ENCODE peak calls at places on chromosomes 5 and 9, in eight cellular contexts. P is testis, C is brain microvascular endothelial cell, X is left ventricle myocardium inferior, Y is Panc1, R is heart right ventricle, O is HCT116, B is A549. A is an unnamed sample.

GRCh38 chr9:113359385-113359784 is 10.0 kb downstream of the BSPRY start:
- DNase-seq in P (no peak), C (no peak), X (no peak), Y (no peak), R (no peak), O (no peak), B (no peak), A (no peak)

GRCh38 chr9:29213374-29214161 is 1640.3 kb upstream of the C9orf72 start:
- DNase-seq in P (peak), C (no peak), X (no peak), Y (no peak), R (no peak), O (no peak), B (peak), A (no peak)

GRCh38 chr9:102967979-102968378 is 27.2 kb upstream of the CYLC2 start:
- DNase-seq in P (no peak), C (no peak), X (no peak), Y (no peak), R (no peak), O (no peak), B (no peak), A (no peak)

GRCh38 chr9:121073038-121073437 is 1.7 kb upstream of the CNTRL start:
- DNase-seq in P (peak), C (no peak), X (peak), Y (peak), R (peak), O (no peak), B (no peak), A (no peak)

GRCh38 chr9:17600962-17601593 is 22.2 kb downstream of the SH3GL2 start:
- DNase-seq in P (no peak), C (no peak), X (no peak), Y (no peak), R (no peak), O (no peak), B (no peak), A (peak)

GRCh38 chr5:69502375-69503143 is 10.0 kb downstream of the OCLN start:
- DNase-seq in P (no peak), C (peak), X (no peak), Y (no peak), R (no peak), O (no peak), B (no peak), A (peak)

GRCh38 chr9:132474253-132474652 is 64.2 kb downstream of the CFAP77 start:
- DNase-seq in P (no peak), C (peak), X (no peak), Y (no peak), R (no peak), O (no peak), B (no peak), A (no peak)

GRCh38 chr9:19894975-19895374 is 106.1 kb upstream of the SLC24A2 start:
- DNase-seq in P (no peak), C (peak), X (no peak), Y (no peak), R (no peak), O (no peak), B (no peak), A (peak)

GRCh38 chr5:167802755-167803431 is 488.6 kb upstream of the WWC1 start:
- DNase-seq in P (no peak), C (no peak), X (no peak), Y (no peak), R (no peak), O (no peak), B (no peak), A (no peak)

GRCh38 chr9:111597852-111598729 is 1.4 kb downstream of the PTGR1 start:
- DNase-seq in P (peak), C (peak), X (peak), Y (no peak), R (peak), O (peak), B (peak), A (no peak)

GRCh38 chr9:12680341-12680740 is 12.8 kb upstream of the TYRP1 start:
- DNase-seq in P (no peak), C (no peak), X (no peak), Y (no peak), R (no peak), O (no peak), B (no peak), A (no peak)

GRCh38 chr9:6584881-6585597 is 60.5 kb downstream of the GLDC start:
- DNase-seq in P (no peak), C (no peak), X (no peak), Y (no peak), R (no peak), O (peak), B (peak), A (no peak)

GRCh38 chr9:109411818-109412352 is 86.2 kb downstream of the PTPN3 start:
- DNase-seq in P (peak), C (peak), X (no peak), Y (peak), R (no peak), O (no peak), B (peak), A (peak)

GRCh38 chr9:13568851-13569618 is 289.5 kb upstream of the MPDZ start:
- DNase-seq in P (no peak), C (no peak), X (peak), Y (no peak), R (peak), O (no peak), B (no peak), A (no peak)

GRCh38 chr9:128912270-128912853 is 8.4 kb upstream of the PHYHD1 start:
- DNase-seq in P (no peak), C (peak), X (no peak), Y (no peak), R (no peak), O (peak), B (peak), A (peak)

GRCh38 chr9:95107976-95108375 is 209.5 kb downstream of the FANCC start:
- DNase-seq in P (no peak), C (no peak), X (no peak), Y (no peak), R (no peak), O (no peak), B (no peak), A (no peak)

GRCh38 chr9:76880210-76880609 is 25.7 kb downstream of the PRUNE2 start:
- DNase-seq in P (no peak), C (no peak), X (no peak), Y (no peak), R (no peak), O (no peak), B (no peak), A (no peak)

GRCh38 chr5:32258406-32258805 is 54.3 kb downstream of the MTMR12 start:
- DNase-seq in P (peak), C (no peak), X (no peak), Y (no peak), R (no peak), O (no peak), B (no peak), A (no peak)

GRCh38 chr5:52727568-52727967 is 60.1 kb upstream of the ITGA1 start:
- DNase-seq in P (no peak), C (peak), X (peak), Y (no peak), R (peak), O (no peak), B (no peak), A (no peak)

GRCh38 chr5:57735754-57736153 is 253.1 kb upstream of the ACTBL2 start:
- DNase-seq in P (no peak), C (peak), X (no peak), Y (peak), R (no peak), O (peak), B (peak), A (peak)

GRCh38 chr5:160694896-160695295 is 157.1 kb downstream of the ATP10B start:
- DNase-seq in P (no peak), C (no peak), X (no peak), Y (no peak), R (no peak), O (no peak), B (no peak), A (no peak)

GRCh38 chr9:75891277-75892167 is 1.0 kb downstream of the PCSK5 start:
- DNase-seq in P (peak), C (peak), X (peak), Y (no peak), R (peak), O (peak), B (peak), A (peak)

GRCh38 chr5:14008819-14009311 is 64.4 kb upstream of the DNAH5 start:
- DNase-seq in P (no peak), C (no peak), X (no peak), Y (peak), R (no peak), O (no peak), B (no peak), A (peak)

GRCh38 chr5:87541033-87541432 is 128.3 kb upstream of the CCNH start:
- DNase-seq in P (peak), C (peak), X (peak), Y (no peak), R (peak), O (peak), B (no peak), A (no peak)

GRCh38 chr5:147560982-147561381 is 51.1 kb upstream of the DPYSL3 start:
- DNase-seq in P (no peak), C (no peak), X (no peak), Y (no peak), R (no peak), O (no peak), B (no peak), A (no peak)

GRCh38 chr5:147558826-147559225 is 49.0 kb upstream of the DPYSL3 start:
- DNase-seq in P (peak), C (peak), X (peak), Y (no peak), R (peak), O (no peak), B (peak), A (peak)

GRCh38 chr5:147558131-147558730 is 48.4 kb upstream of the DPYSL3 start:
- DNase-seq in P (no peak), C (no peak), X (no peak), Y (no peak), R (no peak), O (no peak), B (no peak), A (no peak)

GRCh38 chr5:147561435-147561834 is 51.6 kb upstream of the DPYSL3 start:
- DNase-seq in P (no peak), C (no peak), X (no peak), Y (no peak), R (no peak), O (no peak), B (no peak), A (no peak)

GRCh38 chr5:147559725-147560124 is 49.9 kb upstream of the DPYSL3 start:
- DNase-seq in P (no peak), C (no peak), X (no peak), Y (no peak), R (no peak), O (no peak), B (no peak), A (no peak)
- TF ChIP-seq CTCF in P (no peak), C (peak), X (no peak), Y (no peak), R (no peak), O (no peak), B (no peak), A (peak)

GRCh38 chr5:98482321-98483111 is 290.9 kb upstream of the RGMB start:
- DNase-seq in P (no peak), C (no peak), X (no peak), Y (no peak), R (no peak), O (no peak), B (no peak), A (no peak)
- H3K27ac ChIP-seq in P (no peak), C (no peak), X (no peak), Y (no peak), R (no peak), O (no peak), B (no peak), A (no peak)

DNA sequence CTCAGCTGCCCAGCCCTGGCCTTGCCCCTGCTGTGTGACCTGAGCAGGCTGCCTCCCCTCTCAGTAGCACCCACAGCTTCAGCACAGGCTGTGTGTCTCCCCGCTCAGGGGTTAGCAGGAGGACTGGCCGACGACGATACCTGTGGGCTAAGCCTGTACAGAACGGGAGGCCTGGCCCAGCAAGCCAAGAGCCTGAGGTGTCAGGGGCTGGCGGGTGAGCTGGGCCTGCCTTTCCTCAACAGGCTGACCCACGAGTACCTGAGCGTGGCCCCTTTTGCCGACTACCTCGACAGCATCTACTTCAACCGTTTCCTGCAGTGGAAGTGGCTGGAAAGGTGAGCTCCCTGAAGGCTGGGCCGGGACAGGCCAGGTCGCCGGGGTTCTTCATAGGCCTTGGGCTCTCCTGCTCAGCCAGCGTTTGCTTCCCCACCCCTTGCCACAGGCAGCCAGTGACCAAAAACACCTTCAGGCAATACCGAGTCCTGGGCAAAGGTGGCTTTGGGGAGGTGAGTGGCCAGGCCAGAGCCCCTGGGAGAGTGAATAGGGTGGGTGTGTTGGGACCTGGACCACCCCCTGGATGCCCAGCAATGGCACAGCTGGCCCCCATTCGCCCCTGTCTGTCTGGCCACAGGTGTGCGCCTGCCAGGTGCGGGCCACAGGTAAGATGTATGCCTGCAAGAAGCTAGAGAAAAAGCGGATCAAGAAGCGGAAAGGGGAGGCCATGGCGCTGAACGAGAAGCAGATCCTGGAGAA is 6.6 kb downstream of the GRK6 start:
- DNase-seq in P (no peak), C (no peak), X (no peak), Y (no peak), R (no peak), O (no peak), B (no peak), A (no peak)
- H3K4me3 ChIP-seq in P (no peak), C (no peak), X (no peak), Y (no peak), R (no peak), O (no peak), B (no peak), A (no peak)

GRCh38 chr9:105431413-105432246 is 16.2 kb upstream of the FSD1L start:
- DNase-seq in P (no peak), C (no peak), X (no peak), Y (no peak), R (no peak), O (no peak), B (no peak), A (no peak)
- TF ChIP-seq CTCF in P (no peak), C (no peak), X (no peak), Y (no peak), R (no peak), O (no peak), B (no peak), A (no peak)

GRCh38 chr9:3954228-3954949 is 345.5 kb downstream of the GLIS3 start:
- DNase-seq in P (no peak), C (no peak), X (no peak), Y (no peak), R (no peak), O (no peak), B (no peak), A (no peak)
- H3K27ac ChIP-seq in P (no peak), C (peak), X (no peak), Y (no peak), R (no peak), O (no peak), B (no peak), A (no peak)

GRCh38 chr5:147361441-147362175 is 126.8 kb downstream of the STK32A start:
- DNase-seq in P (no peak), C (no peak), X (no peak), Y (no peak), R (no peak), O (no peak), B (no peak), A (no peak)
- H3K4me3 ChIP-seq in P (no peak), C (no peak), X (no peak), Y (no peak), R (no peak), O (no peak), B (no peak), A (no peak)

GRCh38 chr5:95620030-95620869 is at the start of gene GPR150:
- DNase-seq in P (peak), C (peak), X (peak), Y (no peak), R (peak), O (no peak), B (peak), A (no peak)
- TF ChIP-seq CTCF in P (no peak), C (no peak), X (no peak), Y (peak), R (no peak), O (no peak), B (no peak), A (no peak)

DNA sequence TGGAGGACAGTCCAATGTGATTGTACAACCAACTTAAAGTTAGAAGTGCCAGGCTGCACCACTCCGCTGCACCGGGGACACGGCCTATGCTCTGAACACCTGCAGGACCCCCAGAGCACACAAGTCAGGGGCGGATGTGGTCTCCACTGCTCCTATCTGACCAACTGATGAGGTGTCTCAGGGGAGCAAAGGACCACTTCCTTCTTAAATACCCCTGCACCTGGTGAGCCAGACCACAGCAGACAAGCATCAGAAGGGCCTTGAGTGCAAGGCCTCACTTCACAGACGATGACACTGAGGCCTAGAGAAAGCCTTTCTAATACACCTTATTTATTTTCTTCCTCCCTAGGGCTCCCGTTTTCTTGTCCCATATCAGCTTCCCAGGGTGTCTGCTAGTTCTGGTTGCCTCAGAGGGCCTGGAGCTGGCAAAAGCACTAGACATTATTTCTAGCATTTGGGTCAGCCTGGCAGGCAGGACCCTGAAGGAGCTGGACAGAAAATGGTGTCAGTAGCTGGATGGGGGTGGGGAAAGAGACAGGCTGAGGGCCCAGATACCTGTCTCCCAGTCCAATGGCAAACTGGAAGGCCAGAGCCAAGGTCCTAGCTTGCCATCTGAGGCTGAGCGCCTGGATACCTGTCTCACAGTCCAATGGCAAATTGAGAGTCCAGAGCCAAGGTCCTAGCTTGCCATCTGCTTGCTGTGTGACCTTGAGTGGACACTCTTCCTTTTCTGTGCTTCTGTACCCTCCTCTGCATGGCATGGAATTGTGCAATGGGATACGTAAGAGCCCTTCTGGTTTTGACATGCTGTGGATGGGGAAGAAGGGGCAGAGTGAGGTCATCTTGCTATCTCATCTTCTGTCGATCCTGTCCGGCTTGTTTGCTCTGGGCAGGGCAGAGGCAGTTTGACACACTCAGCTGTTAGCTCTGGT is 9.0 kb downstream of the CCDC69 start:
- DNase-seq in P (no peak), C (no peak), X (no peak), Y (no peak), R (no peak), O (no peak), B (no peak), A (no peak)
- H3K27ac ChIP-seq in P (no peak), C (no peak), X (peak), Y (no peak), R (peak), O (no peak), B (no peak), A (no peak)

GRCh38 chr5:95959964-95960801 is 1.5 kb downstream of the ELL2 start:
- DNase-seq in P (no peak), C (peak), X (no peak), Y (peak), R (peak), O (no peak), B (peak), A (no peak)

GRCh38 chr5:95956900-95957293 is 4.8 kb downstream of the ELL2 start:
- DNase-seq in P (no peak), C (no peak), X (no peak), Y (no peak), R (no peak), O (no peak), B (no peak), A (no peak)

GRCh38 chr5:95957804-95958203 is 3.8 kb downstream of the ELL2 start:
- DNase-seq in P (no peak), C (no peak), X (no peak), Y (no peak), R (no peak), O (no peak), B (no peak), A (no peak)

GRCh38 chr5:95959051-95959963 is 2.3 kb downstream of the ELL2 start:
- DNase-seq in P (no peak), C (peak), X (no peak), Y (no peak), R (no peak), O (no peak), B (no peak), A (no peak)

GRCh38 chr5:95958308-95959014 is 3.2 kb downstream of the ELL2 start:
- DNase-seq in P (peak), C (no peak), X (no peak), Y (peak), R (no peak), O (no peak), B (no peak), A (no peak)
- H3K4me3 ChIP-seq in P (no peak), C (peak), X (peak), Y (peak), R (no peak), O (no peak), B (peak), A (peak)

DNA sequence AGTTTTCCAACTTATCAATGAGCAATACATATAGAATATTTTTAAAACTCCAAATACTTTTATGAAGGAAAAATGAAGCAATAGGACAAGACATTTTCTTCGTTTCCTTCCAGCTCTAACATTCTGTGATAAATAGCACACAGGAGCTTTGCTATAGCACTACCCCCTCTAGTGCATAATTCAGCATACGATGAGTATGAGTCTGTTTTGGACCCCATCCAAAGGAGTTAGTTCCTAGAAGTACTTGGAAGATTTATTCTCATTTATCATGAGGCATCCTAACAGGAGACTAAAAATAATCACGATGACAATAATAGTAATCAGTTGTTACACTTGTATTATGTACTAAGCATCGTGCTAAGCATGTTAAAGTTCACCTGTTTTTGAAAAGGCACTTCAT is 1061.3 kb upstream of the DMAC1 start:
- DNase-seq in P (no peak), C (peak), X (no peak), Y (no peak), R (no peak), O (no peak), B (no peak), A (no peak)
- TF ChIP-seq CTCF in P (no peak), C (peak), X (no peak), Y (no peak), R (no peak), O (no peak), B (no peak), A (no peak)